ENCODE peak calls at places on chromosomes 2 and 18, in four cellular contexts. P, X, C and M are unnamed samples.
A peak's percentile ranks its signal among the peaks of the same experiment; 100 is the strongest.

GRCh38 chr2:186105016-186105415 is 366.4 kb downstream of the FSIP2 start:
- DNase-seq in P (no peak), X (no peak), C (no peak), M (no peak)

GRCh38 chr2:10012963-10013461 is 30.3 kb upstream of the KLF11 start:
- DNase-seq in P (no peak), X (no peak), C (no peak), M (no peak)

GRCh38 chr2:109558076-109558882 is 55.5 kb downstream of the SEPTIN10 start:
- DNase-seq in P (no peak), X (no peak), C (no peak), M (peak; percentile 21)

GRCh38 chr2:17803492-17803891 is 12.8 kb upstream of the MSGN1 start:
- DNase-seq in P (no peak), X (no peak), C (no peak), M (no peak)

GRCh38 chr18:36186461-36187137 is 698 bp upstream of the MOCOS start:
- DNase-seq in P (peak; percentile 53), X (no peak), C (no peak), M (peak; percentile 53)

GRCh38 chr18:21341141-21341540 is 99.1 kb downstream of the GREB1L start:
- DNase-seq in P (no peak), X (no peak), C (no peak), M (no peak)

GRCh38 chr2:134120718-134121630 is 132.9 kb upstream of the MGAT5 start:
- DNase-seq in P (peak; percentile 65), X (no peak), C (no peak), M (peak; percentile 40)

GRCh38 chr2:38432827-38433606 is 55.9 kb upstream of the ATL2 start:
- DNase-seq in P (peak; percentile 42), X (peak; percentile 10), C (no peak), M (no peak)

GRCh38 chr2:86634352-86634751 is 10.7 kb upstream of the RNF103 start:
- DNase-seq in P (no peak), X (no peak), C (no peak), M (no peak)

GRCh38 chr2:72144746-72145657 is 2.7 kb downstream of the CYP26B1 start:
- DNase-seq in P (no peak), X (no peak), C (peak; percentile 58), M (no peak)

GRCh38 chr2:12816379-12817306 is 99.9 kb downstream of the TRIB2 start:
- DNase-seq in P (no peak), X (no peak), C (no peak), M (no peak)

GRCh38 chr2:20621366-20622295 is 29.3 kb downstream of the HS1BP3 start:
- DNase-seq in P (no peak), X (no peak), C (no peak), M (no peak)

GRCh38 chr2:18311413-18311812 is 249.0 kb downstream of the RDH14 start:
- DNase-seq in P (no peak), X (no peak), C (no peak), M (no peak)

GRCh38 chr18:76999077-76999476 is 133.5 kb downstream of the MBP start:
- DNase-seq in P (no peak), X (no peak), C (no peak), M (no peak)

GRCh38 chr2:9473985-9474360 is 378 bp upstream of the IAH1 start:
- DNase-seq in P (peak; percentile 56), X (peak; percentile 9), C (no peak), M (no peak)

GRCh38 chr2:239916205-239917127 is 108.7 kb downstream of the NDUFA10 start:
- DNase-seq in P (no peak), X (no peak), C (no peak), M (no peak)

GRCh38 chr2:65436169-65436824 is 3.9 kb upstream of the SPRED2 start:
- DNase-seq in P (peak; percentile 94), X (peak; percentile 85), C (no peak), M (peak; percentile 95)

GRCh38 chr2:147530033-147530432 is 314.8 kb upstream of the ACVR2A start:
- DNase-seq in P (no peak), X (no peak), C (no peak), M (no peak)

GRCh38 chr2:101311390-101312019 is 3.0 kb upstream of the RNF149 start:
- DNase-seq in P (no peak), X (no peak), C (no peak), M (peak; percentile 25)

GRCh38 chr2:101440127-101440738 is 34.7 kb downstream of the RFX8 start:
- DNase-seq in P (no peak), X (no peak), C (no peak), M (no peak)

GRCh38 chr2:72722492-72723090 is 103.2 kb downstream of the EXOC6B start:
- DNase-seq in P (no peak), X (no peak), C (no peak), M (no peak)

GRCh38 chr2:197071213-197071612 is 144.7 kb upstream of the PGAP1 start:
- DNase-seq in P (no peak), X (no peak), C (no peak), M (no peak)

GRCh38 chr2:226466124-226466523 is 333.5 kb downstream of the IRS1 start:
- DNase-seq in P (no peak), X (no peak), C (no peak), M (no peak)

GRCh38 chr2:28034696-28035095 is 144.2 kb downstream of the BABAM2 start:
- DNase-seq in P (no peak), X (no peak), C (no peak), M (no peak)

GRCh38 chr2:240946046-240946445 is 39.9 kb downstream of the CROCC2 start:
- DNase-seq in P (peak; percentile 6), X (no peak), C (peak; percentile 84), M (no peak)

DNA sequence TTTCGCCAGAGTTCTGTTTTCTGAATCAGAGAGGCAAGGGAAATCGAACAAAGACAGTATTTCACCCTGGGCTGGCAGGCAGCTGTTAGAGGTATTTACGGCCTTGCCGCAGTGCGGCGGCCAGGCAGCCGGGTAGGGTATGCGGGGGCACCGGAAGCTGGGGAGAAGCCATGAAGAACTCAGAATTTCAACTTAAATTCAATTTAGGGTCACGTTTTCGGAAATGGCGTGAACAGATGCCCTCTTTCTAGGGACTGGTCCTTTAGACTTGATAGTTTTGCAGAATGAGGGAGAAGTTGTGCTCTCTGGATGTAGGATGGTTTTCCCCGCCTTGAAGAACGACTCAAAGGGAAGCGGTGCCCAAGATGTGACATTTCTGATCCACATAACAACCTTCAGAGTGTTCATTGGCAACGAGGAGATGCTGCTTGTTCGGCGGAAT is 9.7 kb downstream of the HOXD8 start:
- DNase-seq in P (no peak), X (no peak), C (no peak), M (no peak)
- TF ChIP-seq POLR2A in P (no peak), X (no peak), C (no peak), M (no peak)

GRCh38 chr18:78891185-78891762 is 88.3 kb upstream of the SALL3 start:
- DNase-seq in P (no peak), X (no peak), C (no peak), M (no peak)
- TF ChIP-seq POLR2A in P (no peak), X (no peak), C (no peak), M (no peak)

DNA sequence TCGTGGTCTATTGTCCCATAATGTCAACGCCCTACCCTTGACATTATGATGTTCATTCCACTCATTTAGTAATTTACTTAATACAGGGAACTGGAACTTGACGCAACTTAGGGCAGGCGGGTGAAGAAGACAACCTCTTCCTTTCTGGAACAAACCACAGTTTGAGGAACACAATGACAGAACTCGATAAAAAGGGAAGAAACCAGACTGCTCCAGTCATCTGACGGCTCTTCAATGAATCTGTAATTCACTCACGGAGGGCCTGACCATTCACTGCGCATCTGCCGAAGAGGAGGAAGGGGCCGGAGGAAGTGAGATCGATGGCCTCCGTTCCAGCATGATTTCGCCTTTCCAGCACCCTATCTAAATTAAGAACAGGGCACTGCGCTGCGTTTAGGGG is 83.2 kb downstream of the BCL2 start:
- DNase-seq in P (peak; percentile 35), X (no peak), C (no peak), M (no peak)
- TF ChIP-seq POLR2A in P (no peak), X (no peak), C (no peak), M (no peak)

GRCh38 chr2:121838561-121838960 is 83.1 kb downstream of the TSN start:
- DNase-seq in P (no peak), X (no peak), C (no peak), M (no peak)
- TF ChIP-seq POLR2A in P (no peak), X (no peak), C (no peak), M (no peak)